ENCODE peak calls at places on chromosomes 16 and 17, in four cellular contexts. One of them, this sample, is unnamed.

GRCh38 chr17:36657763-36658490 is 56.5 kb downstream of the MRM1 start:
- DNase-seq in cardiac fibroblast: no peak
- DNase-seq in HEK293T: peak
- DNase-seq in astrocyte of the spinal cord: no peak
- DNase-seq in this sample: peak

GRCh38 chr16:11597268-11597690 is 10.6 kb upstream of the LITAF start:
- DNase-seq in cardiac fibroblast: no peak
- DNase-seq in HEK293T: no peak
- DNase-seq in astrocyte of the spinal cord: no peak
- DNase-seq in this sample: no peak

GRCh38 chr16:59702531-59702930 is 968.4 kb upstream of the GOT2 start:
- DNase-seq in cardiac fibroblast: no peak
- DNase-seq in HEK293T: no peak
- DNase-seq in astrocyte of the spinal cord: no peak
- DNase-seq in this sample: no peak

GRCh38 chr16:57941016-57941656 is 29.8 kb downstream of the CNGB1 start:
- DNase-seq in cardiac fibroblast: peak
- DNase-seq in HEK293T: no peak
- DNase-seq in astrocyte of the spinal cord: peak
- DNase-seq in this sample: no peak

GRCh38 chr17:78362671-78363070 is 2.8 kb upstream of the SOCS3 start:
- DNase-seq in cardiac fibroblast: no peak
- DNase-seq in HEK293T: no peak
- DNase-seq in astrocyte of the spinal cord: no peak
- DNase-seq in this sample: no peak

GRCh38 chr17:63911657-63912100 is 621 bp upstream of the CSHL1 start:
- DNase-seq in cardiac fibroblast: peak
- DNase-seq in HEK293T: peak
- DNase-seq in astrocyte of the spinal cord: no peak
- DNase-seq in this sample: peak

GRCh38 chr17:15380447-15380846 is 39.0 kb upstream of the TEKT3 start:
- DNase-seq in cardiac fibroblast: no peak
- DNase-seq in HEK293T: no peak
- DNase-seq in astrocyte of the spinal cord: no peak
- DNase-seq in this sample: no peak

GRCh38 chr17:2835791-2836190 is 39.6 kb downstream of the RAP1GAP2 start:
- DNase-seq in cardiac fibroblast: no peak
- DNase-seq in HEK293T: no peak
- DNase-seq in astrocyte of the spinal cord: no peak
- DNase-seq in this sample: no peak

GRCh38 chr16:84611041-84611440 is 6.8 kb downstream of the COTL1 start:
- DNase-seq in cardiac fibroblast: peak
- DNase-seq in HEK293T: no peak
- DNase-seq in astrocyte of the spinal cord: peak
- DNase-seq in this sample: no peak

GRCh38 chr17:32755045-32755805 is 121.7 kb downstream of the MYO1D start:
- DNase-seq in cardiac fibroblast: peak
- DNase-seq in HEK293T: peak
- DNase-seq in astrocyte of the spinal cord: peak
- DNase-seq in this sample: peak

GRCh38 chr16:85077039-85077438 is 35.2 kb downstream of the CIBAR2 start:
- DNase-seq in cardiac fibroblast: no peak
- DNase-seq in HEK293T: no peak
- DNase-seq in astrocyte of the spinal cord: no peak
- DNase-seq in this sample: no peak

GRCh38 chr17:39566092-39566491 is 41.6 kb downstream of the NEUROD2 start:
- DNase-seq in cardiac fibroblast: no peak
- DNase-seq in HEK293T: no peak
- DNase-seq in astrocyte of the spinal cord: no peak
- DNase-seq in this sample: no peak